ENCODE peak calls at places on chromosome 16, in eight cellular contexts. One of them, this sample, is unnamed.

GRCh38 chr16:72013888-72014538 is 5.5 kb downstream of the DHODH start:
- DNase-seq in heart right ventricle: peak; percentile 44
- DNase-seq in HCT116: no peak
- DNase-seq in Panc1: no peak
- DNase-seq in ovary: peak; percentile 54
- DNase-seq in Peyer's patch: no peak
- DNase-seq in IMR-90: no peak
- DNase-seq in dorsolateral prefrontal cortex: no peak
- DNase-seq in this sample: no peak

GRCh38 chr16:57539072-57539796 is 2.9 kb upstream of the CCDC102A start:
- DNase-seq in Panc1: no peak
- DNase-seq in dorsolateral prefrontal cortex: no peak
- DNase-seq in IMR-90: no peak
- DNase-seq in ovary: peak; percentile 3
- DNase-seq in HCT116: no peak
- DNase-seq in Peyer's patch: no peak
- DNase-seq in heart right ventricle: no peak
- DNase-seq in this sample: no peak

GRCh38 chr16:29663020-29663828 is at the start of gene SPN:
- DNase-seq in ovary: no peak
- DNase-seq in heart right ventricle: no peak
- DNase-seq in dorsolateral prefrontal cortex: no peak
- DNase-seq in Panc1: no peak
- DNase-seq in IMR-90: no peak
- DNase-seq in HCT116: no peak
- DNase-seq in Peyer's patch: peak; percentile 67
- DNase-seq in this sample: no peak

GRCh38 chr16:89315791-89316581 is 98.5 kb downstream of the ZNF778 start:
- DNase-seq in Panc1: peak; percentile 83
- DNase-seq in Peyer's patch: peak; percentile 87
- DNase-seq in dorsolateral prefrontal cortex: no peak
- DNase-seq in IMR-90: peak; percentile 89
- DNase-seq in ovary: no peak
- DNase-seq in HCT116: no peak
- DNase-seq in heart right ventricle: peak; percentile 51
- DNase-seq in this sample: no peak

GRCh38 chr16:1964046-1964505 is 550 bp downstream of the RPS2 start:
- DNase-seq in Peyer's patch: peak; percentile 67
- DNase-seq in heart right ventricle: peak; percentile 60
- DNase-seq in Panc1: no peak
- DNase-seq in ovary: no peak
- DNase-seq in dorsolateral prefrontal cortex: no peak
- DNase-seq in HCT116: no peak
- DNase-seq in IMR-90: no peak
- DNase-seq in this sample: peak; percentile 53

GRCh38 chr16:20799599-20799998 is 6.7 kb downstream of the ERI2 start:
- DNase-seq in heart right ventricle: no peak
- DNase-seq in dorsolateral prefrontal cortex: no peak
- DNase-seq in HCT116: peak; percentile 6
- DNase-seq in Peyer's patch: no peak
- DNase-seq in Panc1: no peak
- DNase-seq in IMR-90: peak; percentile 44
- DNase-seq in ovary: no peak
- DNase-seq in this sample: no peak

GRCh38 chr16:80684136-80684765 is 120.1 kb downstream of the CDYL2 start:
- DNase-seq in HCT116: no peak
- DNase-seq in IMR-90: no peak
- DNase-seq in dorsolateral prefrontal cortex: no peak
- DNase-seq in ovary: no peak
- DNase-seq in Peyer's patch: no peak
- DNase-seq in heart right ventricle: no peak
- DNase-seq in Panc1: no peak
- DNase-seq in this sample: no peak

GRCh38 chr16:11262915-11263314 is 6.2 kb downstream of the TNP2 start:
- DNase-seq in heart right ventricle: no peak
- DNase-seq in dorsolateral prefrontal cortex: no peak
- DNase-seq in IMR-90: no peak
- DNase-seq in Peyer's patch: no peak
- DNase-seq in Panc1: no peak
- DNase-seq in HCT116: no peak
- DNase-seq in ovary: no peak
- DNase-seq in this sample: no peak

GRCh38 chr16:57422026-57422944 is 17.7 kb downstream of the CCL17 start:
- DNase-seq in dorsolateral prefrontal cortex: no peak
- DNase-seq in HCT116: no peak
- DNase-seq in Panc1: peak; percentile 42
- DNase-seq in heart right ventricle: no peak
- DNase-seq in ovary: peak; percentile 51
- DNase-seq in Peyer's patch: peak; percentile 62
- DNase-seq in IMR-90: peak; percentile 72
- DNase-seq in this sample: no peak

GRCh38 chr16:78686601-78687000 is 587.1 kb downstream of the WWOX start:
- DNase-seq in ovary: no peak
- DNase-seq in HCT116: no peak
- DNase-seq in dorsolateral prefrontal cortex: no peak
- DNase-seq in Peyer's patch: no peak
- DNase-seq in Panc1: no peak
- DNase-seq in IMR-90: no peak
- DNase-seq in heart right ventricle: no peak
- DNase-seq in this sample: no peak

GRCh38 chr16:50058091-50058771 is 7.5 kb upstream of the HEATR3 start:
- DNase-seq in dorsolateral prefrontal cortex: no peak
- DNase-seq in IMR-90: no peak
- DNase-seq in HCT116: no peak
- DNase-seq in Peyer's patch: no peak
- DNase-seq in Panc1: no peak
- DNase-seq in heart right ventricle: no peak
- DNase-seq in ovary: no peak
- DNase-seq in this sample: no peak

GRCh38 chr16:47851026-47851610 is 304.7 kb downstream of the ABCC12 start:
- DNase-seq in HCT116: no peak
- DNase-seq in heart right ventricle: no peak
- DNase-seq in Panc1: no peak
- DNase-seq in ovary: no peak
- DNase-seq in dorsolateral prefrontal cortex: peak; percentile 45
- DNase-seq in Peyer's patch: no peak
- DNase-seq in IMR-90: no peak
- DNase-seq in this sample: no peak

GRCh38 chr16:79175286-79176057 is 425.1 kb downstream of the MAF start:
- DNase-seq in ovary: no peak
- DNase-seq in heart right ventricle: no peak
- DNase-seq in Panc1: no peak
- DNase-seq in dorsolateral prefrontal cortex: no peak
- DNase-seq in IMR-90: no peak
- DNase-seq in HCT116: no peak
- DNase-seq in Peyer's patch: no peak
- DNase-seq in this sample: no peak

DNA sequence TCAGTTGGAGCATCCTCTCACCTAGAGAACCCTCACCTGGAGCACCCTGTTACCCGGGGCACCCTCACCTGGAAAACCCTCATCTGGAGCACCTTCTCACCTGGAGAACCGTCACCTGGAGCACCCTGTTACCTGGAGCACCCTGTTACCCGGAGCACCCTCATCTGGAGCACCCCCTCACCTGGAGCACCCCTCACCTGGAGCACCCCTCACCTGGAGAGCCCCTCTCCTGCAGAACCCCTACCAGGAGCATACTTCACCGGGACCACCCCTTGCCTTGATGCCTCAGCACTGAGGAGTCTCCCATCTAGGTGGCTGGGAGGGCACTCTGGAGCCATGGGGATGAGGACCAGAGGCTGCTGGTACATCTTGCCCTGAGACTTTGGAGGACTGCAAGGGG is 3.4 kb upstream of the FBXL16 start:
- DNase-seq in ovary: no peak
- DNase-seq in Panc1: no peak
- DNase-seq in HCT116: no peak
- DNase-seq in heart right ventricle: no peak
- DNase-seq in dorsolateral prefrontal cortex: no peak
- DNase-seq in IMR-90: no peak
- DNase-seq in Peyer's patch: no peak
- DNase-seq in this sample: no peak
- H3K4me3 ChIP-seq in ovary: no peak overlapping the region
- H3K4me3 ChIP-seq in Panc1: no peak overlapping the region
- H3K4me3 ChIP-seq in HCT116: no peak overlapping the region
- H3K4me3 ChIP-seq in heart right ventricle: no peak overlapping the region
- H3K4me3 ChIP-seq in dorsolateral prefrontal cortex: peak overlapping the region; percentile 45
- H3K4me3 ChIP-seq in IMR-90: no peak overlapping the region
- H3K4me3 ChIP-seq in Peyer's patch: no peak overlapping the region
- H3K4me3 ChIP-seq in this sample: no peak overlapping the region

GRCh38 chr16:3190949-3191353 is 2.9 kb downstream of the OR1F1 start:
- DNase-seq in IMR-90: no peak
- DNase-seq in heart right ventricle: no peak
- DNase-seq in dorsolateral prefrontal cortex: no peak
- DNase-seq in ovary: no peak
- DNase-seq in Peyer's patch: no peak
- DNase-seq in HCT116: no peak
- DNase-seq in Panc1: peak; percentile 38
- DNase-seq in this sample: no peak
- H3K4me3 ChIP-seq in IMR-90: peak overlapping the region; percentile 49
- H3K4me3 ChIP-seq in heart right ventricle: no peak overlapping the region
- H3K4me3 ChIP-seq in dorsolateral prefrontal cortex: no peak overlapping the region
- H3K4me3 ChIP-seq in ovary: no peak overlapping the region
- H3K4me3 ChIP-seq in Peyer's patch: no peak overlapping the region
- H3K4me3 ChIP-seq in HCT116: peak overlapping the region; percentile 24
- H3K4me3 ChIP-seq in Panc1: peak overlapping the region; percentile 92
- H3K4me3 ChIP-seq in this sample: no peak overlapping the region

GRCh38 chr16:68286153-68287074 is 22.1 kb downstream of the SLC7A6 start:
- DNase-seq in IMR-90: no peak
- DNase-seq in Panc1: no peak
- DNase-seq in Peyer's patch: no peak
- DNase-seq in dorsolateral prefrontal cortex: no peak
- DNase-seq in heart right ventricle: no peak
- DNase-seq in ovary: no peak
- DNase-seq in HCT116: no peak
- DNase-seq in this sample: no peak
- H3K4me3 ChIP-seq in IMR-90: no peak overlapping the region
- H3K4me3 ChIP-seq in Panc1: no peak overlapping the region
- H3K4me3 ChIP-seq in Peyer's patch: no peak overlapping the region
- H3K4me3 ChIP-seq in dorsolateral prefrontal cortex: no peak overlapping the region
- H3K4me3 ChIP-seq in heart right ventricle: no peak overlapping the region
- H3K4me3 ChIP-seq in ovary: no peak overlapping the region
- H3K4me3 ChIP-seq in HCT116: no peak overlapping the region
- H3K4me3 ChIP-seq in this sample: no peak overlapping the region

GRCh38 chr16:87458424-87458915 is 34.4 kb downstream of the ZCCHC14 start:
- DNase-seq in ovary: no peak
- DNase-seq in HCT116: no peak
- DNase-seq in IMR-90: no peak
- DNase-seq in Panc1: no peak
- DNase-seq in dorsolateral prefrontal cortex: no peak
- DNase-seq in heart right ventricle: no peak
- DNase-seq in Peyer's patch: no peak
- DNase-seq in this sample: no peak
- H3K4me3 ChIP-seq in ovary: no peak overlapping the region
- H3K4me3 ChIP-seq in HCT116: no peak overlapping the region
- H3K4me3 ChIP-seq in IMR-90: no peak overlapping the region
- H3K4me3 ChIP-seq in Panc1: no peak overlapping the region
- H3K4me3 ChIP-seq in dorsolateral prefrontal cortex: no peak overlapping the region
- H3K4me3 ChIP-seq in heart right ventricle: no peak overlapping the region
- H3K4me3 ChIP-seq in Peyer's patch: no peak overlapping the region
- H3K4me3 ChIP-seq in this sample: no peak overlapping the region

DNA sequence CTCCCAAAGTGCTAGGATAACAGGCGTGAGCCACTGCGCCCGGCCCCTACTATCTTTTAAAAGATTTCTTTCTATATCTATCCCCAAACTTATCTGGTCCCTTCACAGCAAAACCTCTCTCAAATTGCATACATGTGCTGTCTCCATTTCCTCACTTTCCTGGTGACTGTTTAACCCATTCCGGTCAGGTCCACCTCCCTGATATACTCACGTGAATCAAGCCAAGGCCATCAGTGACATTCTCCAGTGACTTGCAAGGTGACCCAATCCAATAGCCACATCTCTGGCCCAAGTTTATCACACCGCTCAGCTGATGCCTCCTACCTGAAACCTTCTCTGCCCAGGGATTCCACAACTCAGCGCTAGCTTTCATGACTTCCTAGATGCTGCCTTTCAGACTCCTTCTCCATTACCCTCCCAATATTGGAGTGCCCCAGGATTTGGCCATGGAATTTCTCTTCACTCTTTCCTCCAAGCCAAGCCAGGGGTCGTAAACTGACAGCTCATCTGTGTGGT is 1.4 kb upstream of the CTCF start:
- DNase-seq in Peyer's patch: no peak
- DNase-seq in dorsolateral prefrontal cortex: no peak
- DNase-seq in IMR-90: no peak
- DNase-seq in ovary: no peak
- DNase-seq in Panc1: no peak
- DNase-seq in heart right ventricle: no peak
- DNase-seq in HCT116: no peak
- DNase-seq in this sample: no peak
- H3K4me3 ChIP-seq in Peyer's patch: no peak overlapping the region
- H3K4me3 ChIP-seq in dorsolateral prefrontal cortex: peak overlapping the region; percentile 92
- H3K4me3 ChIP-seq in IMR-90: no peak overlapping the region
- H3K4me3 ChIP-seq in ovary: no peak overlapping the region
- H3K4me3 ChIP-seq in Panc1: peak overlapping the region; percentile 82
- H3K4me3 ChIP-seq in heart right ventricle: no peak overlapping the region
- H3K4me3 ChIP-seq in HCT116: peak overlapping the region; percentile 99
- H3K4me3 ChIP-seq in this sample: no peak overlapping the region

GRCh38 chr16:56012479-56012811 is 137.3 kb upstream of the CES5A start:
- DNase-seq in IMR-90: no peak
- DNase-seq in heart right ventricle: no peak
- DNase-seq in Peyer's patch: no peak
- DNase-seq in Panc1: no peak
- DNase-seq in dorsolateral prefrontal cortex: no peak
- DNase-seq in HCT116: no peak
- DNase-seq in ovary: no peak
- DNase-seq in this sample: no peak
- H3K4me3 ChIP-seq in IMR-90: no peak overlapping the region
- H3K4me3 ChIP-seq in heart right ventricle: no peak overlapping the region
- H3K4me3 ChIP-seq in Peyer's patch: no peak overlapping the region
- H3K4me3 ChIP-seq in Panc1: no peak overlapping the region
- H3K4me3 ChIP-seq in dorsolateral prefrontal cortex: no peak overlapping the region
- H3K4me3 ChIP-seq in HCT116: no peak overlapping the region
- H3K4me3 ChIP-seq in ovary: no peak overlapping the region
- H3K4me3 ChIP-seq in this sample: no peak overlapping the region

GRCh38 chr16:4936991-4937781 is at the start of gene PPL:
- DNase-seq in IMR-90: no peak
- DNase-seq in Peyer's patch: peak; percentile 94
- DNase-seq in Panc1: no peak
- DNase-seq in ovary: peak; percentile 65
- DNase-seq in dorsolateral prefrontal cortex: peak; percentile 21
- DNase-seq in heart right ventricle: peak; percentile 68
- DNase-seq in HCT116: peak; percentile 76
- DNase-seq in this sample: peak; percentile 32
- H3K4me3 ChIP-seq in IMR-90: peak within 1 kb of the TSS; percentile 38
- H3K4me3 ChIP-seq in Peyer's patch: peak within 1 kb of the TSS; percentile 51
- H3K4me3 ChIP-seq in Panc1: peak within 1 kb of the TSS; percentile 93
- H3K4me3 ChIP-seq in ovary: peak within 1 kb of the TSS; percentile 47
- H3K4me3 ChIP-seq in dorsolateral prefrontal cortex: peak within 1 kb of the TSS; percentile 57
- H3K4me3 ChIP-seq in heart right ventricle: peak within 1 kb of the TSS; percentile 46
- H3K4me3 ChIP-seq in HCT116: peak within 1 kb of the TSS; percentile 94
- H3K4me3 ChIP-seq in this sample: peak within 1 kb of the TSS; percentile 63

GRCh38 chr16:19068237-19068815 is 912 bp downstream of the COQ7 start:
- DNase-seq in Peyer's patch: no peak
- DNase-seq in Panc1: no peak
- DNase-seq in IMR-90: no peak
- DNase-seq in ovary: no peak
- DNase-seq in dorsolateral prefrontal cortex: no peak
- DNase-seq in heart right ventricle: no peak
- DNase-seq in HCT116: no peak
- DNase-seq in this sample: no peak
- H3K4me3 ChIP-seq in Peyer's patch: peak overlapping the region; percentile 67
- H3K4me3 ChIP-seq in Panc1: peak overlapping the region; percentile 93
- H3K4me3 ChIP-seq in IMR-90: peak overlapping the region; percentile 64
- H3K4me3 ChIP-seq in ovary: peak overlapping the region; percentile 98
- H3K4me3 ChIP-seq in dorsolateral prefrontal cortex: peak overlapping the region; percentile 74
- H3K4me3 ChIP-seq in heart right ventricle: peak overlapping the region; percentile 72
- H3K4me3 ChIP-seq in HCT116: peak overlapping the region; percentile 63
- H3K4me3 ChIP-seq in this sample: peak overlapping the region; percentile 75

GRCh38 chr16:25626172-25626571 is 65.6 kb upstream of the HS3ST4 start:
- DNase-seq in Panc1: no peak
- DNase-seq in heart right ventricle: no peak
- DNase-seq in dorsolateral prefrontal cortex: no peak
- DNase-seq in IMR-90: no peak
- DNase-seq in ovary: no peak
- DNase-seq in HCT116: no peak
- DNase-seq in Peyer's patch: no peak
- DNase-seq in this sample: no peak
- H3K4me3 ChIP-seq in Panc1: no peak overlapping the region
- H3K4me3 ChIP-seq in heart right ventricle: no peak overlapping the region
- H3K4me3 ChIP-seq in dorsolateral prefrontal cortex: no peak overlapping the region
- H3K4me3 ChIP-seq in IMR-90: no peak overlapping the region
- H3K4me3 ChIP-seq in ovary: no peak overlapping the region
- H3K4me3 ChIP-seq in HCT116: no peak overlapping the region
- H3K4me3 ChIP-seq in Peyer's patch: no peak overlapping the region
- H3K4me3 ChIP-seq in this sample: no peak overlapping the region